ENCODE peak calls at places on chromosome 22, in nine cellular contexts. F is AG10803, V is astrocyte of the cerebellum, Q is stomach, K is lower lobe of right lung, T is kidney epithelial cell, O is neural progenitor cell, X is brain microvascular endothelial cell, G is cardiac fibroblast. M is an unnamed sample.

GRCh38 chr22:22099194-22099486 is 116.6 kb upstream of the TOP3B start:
- DNase-seq in F (no peak), V (no peak), T (no peak), Q (no peak), K (no peak), O (no peak), X (no peak), G (no peak), M (peak)

GRCh38 chr22:29632672-29633071 is 29.2 kb downstream of the NF2 start:
- DNase-seq in X (no peak), K (no peak), V (no peak), T (no peak), O (no peak), Q (no peak), F (no peak), G (peak), M (no peak)

GRCh38 chr22:27989758-27990450 is 70.8 kb upstream of the PITPNB start:
- DNase-seq in V (no peak), O (no peak), G (no peak), T (no peak), F (no peak), K (peak), X (no peak), Q (peak), M (no peak)

GRCh38 chr22:43971112-43971511 is 15.9 kb downstream of the SAMM50 start:
- DNase-seq in V (no peak), Q (no peak), O (no peak), K (no peak), T (no peak), X (no peak), G (no peak), F (no peak), M (no peak)

GRCh38 chr22:17924735-17925727 is 99.3 kb downstream of the MICAL3 start:
- DNase-seq in X (no peak), G (no peak), F (no peak), O (no peak), Q (peak), K (no peak), V (no peak), T (no peak), M (no peak)

GRCh38 chr22:41929158-41929896 is 2.7 kb upstream of the TNFRSF13C start:
- DNase-seq in X (no peak), V (no peak), K (no peak), F (no peak), T (no peak), Q (no peak), O (no peak), G (no peak), M (no peak)

GRCh38 chr22:30602049-30602448 is 4.9 kb upstream of the TCN2 start:
- DNase-seq in O (peak), X (peak), F (peak), Q (no peak), G (peak), V (no peak), K (no peak), T (peak), M (peak)

GRCh38 chr22:24751518-24751917 is 23.0 kb downstream of the PIWIL3 start:
- DNase-seq in X (no peak), T (no peak), V (no peak), G (no peak), Q (no peak), O (no peak), K (no peak), F (no peak), M (no peak)

GRCh38 chr22:26546282-26546681 is 34.0 kb upstream of the TFIP11 start:
- DNase-seq in K (no peak), Q (no peak), X (no peak), F (no peak), O (no peak), V (no peak), T (no peak), G (no peak), M (no peak)

GRCh38 chr22:44212936-44213335 is 32.2 kb downstream of the PARVG start:
- DNase-seq in T (no peak), F (no peak), O (no peak), X (no peak), V (no peak), K (no peak), Q (no peak), G (no peak), M (no peak)

GRCh38 chr22:42080287-42080686 is 787 bp downstream of the SMDT1 start:
- DNase-seq in Q (peak), G (peak), V (no peak), K (no peak), O (peak), X (peak), F (peak), T (no peak), M (peak)

GRCh38 chr22:49929553-49929979 is 11.1 kb downstream of the CRELD2 start:
- DNase-seq in K (peak), X (no peak), G (peak), V (no peak), O (peak), Q (peak), F (no peak), T (no peak), M (peak)

GRCh38 chr22:37639771-37640590 is 512 bp downstream of the SH3BP1 start:
- DNase-seq in X (no peak), Q (no peak), F (no peak), V (no peak), O (peak), G (no peak), K (no peak), T (no peak), M (peak)
- H3K4me3 ChIP-seq in X (peak), Q (peak), F (peak), V (peak), O (peak), G (peak), K (peak), T (peak), M (peak)

GRCh38 chr22:46397951-46398350 is 62.4 kb downstream of the TRMU start:
- DNase-seq in O (no peak), T (no peak), V (no peak), F (no peak), X (no peak), K (no peak), Q (no peak), G (no peak), M (no peak)

GRCh38 chr22:46397514-46397913 is 62.0 kb downstream of the TRMU start:
- DNase-seq in Q (no peak), V (no peak), X (no peak), K (no peak), G (no peak), T (no peak), O (no peak), F (no peak), M (no peak)

GRCh38 chr22:46399625-46400024 is 64.1 kb downstream of the TRMU start:
- DNase-seq in X (no peak), T (no peak), F (no peak), K (no peak), V (no peak), O (no peak), Q (no peak), G (no peak), M (no peak)

GRCh38 chr22:46402505-46402904 is 67.0 kb downstream of the TRMU start:
- DNase-seq in Q (no peak), T (no peak), G (no peak), K (no peak), F (no peak), V (no peak), X (no peak), O (no peak), M (no peak)

GRCh38 chr22:46401370-46401769 is 65.9 kb downstream of the TRMU start:
- DNase-seq in G (no peak), V (no peak), K (no peak), T (no peak), Q (no peak), F (no peak), O (no peak), X (no peak), M (no peak)
- TF ChIP-seq CTCF in G (no peak), V (no peak), K (no peak), T (no peak), Q (no peak), F (no peak), O (no peak), X (no peak), M (no peak)

DNA sequence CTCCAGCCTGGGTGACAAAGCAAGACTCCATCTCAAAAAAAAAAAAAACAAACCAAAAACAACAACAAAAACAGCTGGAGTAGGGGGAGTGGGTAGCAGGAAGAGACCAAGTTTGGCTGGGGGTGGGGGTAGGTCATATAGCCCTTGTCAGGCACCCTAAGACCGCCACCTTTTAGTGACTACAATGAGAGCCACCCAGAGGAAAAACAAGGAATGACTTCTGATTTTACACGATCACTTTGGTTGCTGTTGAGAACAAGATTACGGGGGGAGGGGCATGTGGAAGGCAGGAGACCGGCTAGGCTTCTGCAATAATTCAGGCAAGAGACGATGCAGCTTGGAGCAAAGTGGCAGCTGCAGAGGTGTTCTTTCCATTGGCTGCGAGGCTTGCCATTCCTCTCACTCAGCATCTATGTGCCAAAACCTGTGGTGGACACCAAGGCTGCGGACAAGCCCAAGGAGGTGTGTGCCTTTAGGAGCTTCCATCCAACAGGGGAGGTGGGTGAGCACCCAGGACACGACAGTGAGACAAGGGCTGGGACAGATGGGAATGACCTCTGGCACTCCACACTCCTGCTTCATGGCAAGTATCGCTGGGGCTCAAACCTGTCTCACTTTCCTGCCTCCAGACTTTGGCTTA is 1.7 kb downstream of the RPS19BP1 start:
- DNase-seq in V (no peak), T (no peak), O (peak), X (peak), G (peak), K (peak), F (peak), Q (no peak), M (peak)
- H3K4me3 ChIP-seq in V (no peak), T (no peak), O (no peak), X (no peak), G (no peak), K (peak), F (peak), Q (peak), M (no peak)

GRCh38 chr22:39809772-39810557 is 83.6 kb downstream of the ENTHD1 start:
- DNase-seq in X (no peak), T (no peak), Q (no peak), K (no peak), G (no peak), F (no peak), O (no peak), V (no peak), M (peak)

GRCh38 chr22:39802682-39803081 is 90.9 kb downstream of the ENTHD1 start:
- DNase-seq in K (no peak), T (no peak), Q (no peak), O (no peak), V (no peak), F (no peak), X (no peak), G (no peak), M (no peak)

GRCh38 chr22:39805117-39805516 is 88.4 kb downstream of the ENTHD1 start:
- DNase-seq in X (no peak), O (no peak), V (no peak), F (no peak), T (no peak), G (no peak), K (no peak), Q (no peak), M (no peak)

DNA sequence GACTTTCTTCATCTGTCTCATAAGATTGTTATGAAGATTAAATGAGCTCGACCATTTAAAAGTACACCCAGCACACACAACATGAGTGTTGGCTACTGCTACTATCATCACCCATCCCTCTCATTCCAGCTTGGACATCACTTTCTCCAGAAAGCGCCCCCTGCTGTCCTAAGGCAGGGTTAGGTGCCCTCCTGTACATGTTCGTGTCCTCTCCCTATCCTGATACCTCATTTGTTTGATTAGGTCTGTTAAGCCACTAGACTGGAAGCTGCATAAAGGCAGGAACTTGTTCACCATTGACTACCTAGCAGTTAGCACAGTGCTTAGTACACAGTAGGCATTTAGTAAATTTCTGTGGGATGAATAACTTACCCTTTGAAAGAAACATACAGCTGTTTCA is 85.5 kb downstream of the ENTHD1 start:
- DNase-seq in F (no peak), K (no peak), Q (no peak), T (no peak), G (peak), X (no peak), O (peak), V (no peak), M (peak)
- TF ChIP-seq CTCF in F (peak), K (peak), Q (no peak), T (peak), G (peak), X (peak), O (peak), V (no peak), M (peak)